ENCODE peak calls at places on chromosomes 1 and 21, in four cellular contexts. L is heart left ventricle, J is right lobe of liver, Y is body of pancreas. G is an unnamed sample.

GRCh38 chr1:65149391-65149729 is 1.4 kb downstream of the AK4 start:
- DNase-seq in L (no peak), Y (no peak), J (no peak), G (no peak)

GRCh38 chr21:26437326-26438009 is 135.6 kb downstream of the CYYR1 start:
- DNase-seq in L (no peak), Y (no peak), J (no peak), G (no peak)

GRCh38 chr1:41452704-41453350 is 31.7 kb downstream of the EDN2 start:
- DNase-seq in L (no peak), J (no peak), Y (no peak), G (no peak)

GRCh38 chr1:245464290-245464689 is 309.5 kb downstream of the KIF26B start:
- DNase-seq in J (no peak), Y (no peak), L (no peak), G (no peak)

GRCh38 chr1:245856944-245857531 is 650.0 kb downstream of the SMYD3 start:
- DNase-seq in Y (no peak), J (no peak), L (no peak), G (no peak)

GRCh38 chr1:167651161-167651693 is 21.2 kb downstream of the RCSD1 start:
- DNase-seq in Y (no peak), L (no peak), J (no peak), G (no peak)

GRCh38 chr1:188089015-188089414 is 1260.3 kb downstream of the PLA2G4A start:
- DNase-seq in J (no peak), Y (no peak), L (no peak), G (no peak)

GRCh38 chr1:97764991-97765390 is 155.8 kb downstream of the DPYD start:
- DNase-seq in J (no peak), L (no peak), Y (no peak), G (no peak)

GRCh38 chr1:246169019-246169418 is 338.1 kb downstream of the SMYD3 start:
- DNase-seq in L (no peak), J (no peak), Y (no peak), G (no peak)

GRCh38 chr1:67705735-67706454 is 20.9 kb downstream of the GADD45A start:
- DNase-seq in J (no peak), Y (no peak), L (no peak), G (peak; percentile 58)

GRCh38 chr1:67700692-67701410 is 15.8 kb downstream of the GADD45A start:
- DNase-seq in Y (no peak), J (no peak), L (peak; percentile 24), G (no peak)

GRCh38 chr1:67700220-67700619 is 15.2 kb downstream of the GADD45A start:
- DNase-seq in L (no peak), J (no peak), Y (no peak), G (no peak)

GRCh38 chr1:67701876-67702275 is 16.9 kb downstream of the GADD45A start:
- DNase-seq in Y (no peak), L (no peak), J (no peak), G (no peak)

DNA sequence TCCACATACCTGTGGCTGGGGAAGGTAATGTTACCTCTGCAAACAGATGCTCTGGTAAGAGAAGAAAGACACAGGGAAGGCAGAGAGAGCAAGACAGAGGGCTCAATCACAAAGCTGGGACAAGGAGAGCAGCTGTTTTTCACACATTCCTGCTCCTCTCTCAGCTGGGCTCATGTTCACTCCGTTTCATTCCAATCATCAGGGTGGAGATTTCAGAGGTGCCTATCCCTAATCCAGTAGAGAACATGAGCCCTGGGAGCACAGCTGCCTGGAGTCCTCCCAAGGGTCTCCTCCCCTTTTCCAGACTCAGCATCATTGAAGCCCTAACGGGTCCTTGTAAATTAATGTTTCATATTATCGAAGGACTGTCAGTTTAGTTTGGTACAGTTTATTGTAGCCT is 19.4 kb downstream of the GADD45A start:
- DNase-seq in Y (no peak), J (no peak), L (no peak), G (no peak)
- H3K27ac ChIP-seq in Y (no peak overlapping the region), J (no peak overlapping the region), L (no peak overlapping the region), G (no peak overlapping the region)

GRCh38 chr1:2198571-2198970 is 4.0 kb upstream of the FAAP20 start:
- DNase-seq in L (no peak), Y (peak; percentile 68), J (no peak), G (no peak)

GRCh38 chr1:2200308-2200943 is 5.9 kb upstream of the FAAP20 start:
- DNase-seq in L (no peak), J (no peak), Y (no peak), G (no peak)

GRCh38 chr1:2201062-2201461 is 6.5 kb upstream of the FAAP20 start:
- DNase-seq in J (no peak), L (no peak), Y (no peak), G (no peak)

GRCh38 chr1:2197732-2198165 is 3.2 kb upstream of the FAAP20 start:
- DNase-seq in L (no peak), Y (no peak), J (no peak), G (no peak)

GRCh38 chr1:2199042-2199810 is 4.7 kb upstream of the FAAP20 start:
- DNase-seq in J (peak; percentile 84), L (peak; percentile 95), Y (peak; percentile 81), G (peak; percentile 92)
- TF ChIP-seq POLR2A in J (peak; percentile 70), L (no peak), Y (peak; percentile 74), G (peak; percentile 75)

GRCh38 chr1:165858364-165858823 is 31.0 kb downstream of the UCK2 start:
- DNase-seq in Y (peak; percentile 69), L (peak; percentile 37), J (peak; percentile 81), G (no peak)
- H3K4me1 ChIP-seq in Y (peaks cover 63% of the 10 kb centered on the region), L (peaks cover 52% of the 10 kb centered on the region), J (no peaks in the 10 kb centered on the region), G (no peaks in the 10 kb centered on the region)

DNA sequence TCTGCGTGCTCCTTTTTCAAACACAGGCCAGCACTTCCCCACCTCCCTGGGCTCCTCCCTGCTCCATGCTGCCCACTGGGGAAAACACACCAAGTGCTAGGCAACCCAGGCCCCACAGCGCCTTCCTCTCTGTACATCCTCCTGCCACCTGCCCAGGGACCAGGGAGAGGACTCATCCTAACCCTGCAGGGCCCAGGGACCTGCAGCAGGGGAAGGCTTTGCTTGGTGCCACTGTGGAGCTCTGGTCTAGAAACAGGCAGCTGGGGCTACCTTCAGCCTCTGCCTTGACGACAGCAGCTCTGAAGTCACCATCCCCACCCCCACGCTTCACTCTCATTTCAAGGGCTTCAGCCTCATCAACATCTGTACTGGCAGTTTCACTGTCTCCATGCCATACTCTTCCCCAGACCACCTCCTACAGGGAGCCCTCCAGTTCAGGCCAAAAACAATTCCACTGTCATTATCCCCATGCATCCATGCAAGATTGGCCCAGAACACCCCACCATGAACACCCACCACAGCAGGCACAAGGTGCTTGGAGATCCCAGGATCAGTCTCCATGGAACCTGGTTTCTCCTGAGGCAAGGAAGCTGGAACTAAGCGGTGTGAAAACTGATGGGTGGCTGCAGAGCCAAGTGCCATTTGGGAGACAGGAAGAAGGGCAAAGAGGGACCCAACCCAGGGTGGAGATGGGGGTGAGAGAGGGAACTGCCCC is 1.1 kb downstream of the IGSF8 start:
- DNase-seq in J (no peak), Y (no peak), L (no peak), G (no peak)
- H3K27ac ChIP-seq in J (peak overlapping the region; percentile 86), Y (peak overlapping the region; percentile 93), L (no peak overlapping the region), G (peak overlapping the region; percentile 91)

DNA sequence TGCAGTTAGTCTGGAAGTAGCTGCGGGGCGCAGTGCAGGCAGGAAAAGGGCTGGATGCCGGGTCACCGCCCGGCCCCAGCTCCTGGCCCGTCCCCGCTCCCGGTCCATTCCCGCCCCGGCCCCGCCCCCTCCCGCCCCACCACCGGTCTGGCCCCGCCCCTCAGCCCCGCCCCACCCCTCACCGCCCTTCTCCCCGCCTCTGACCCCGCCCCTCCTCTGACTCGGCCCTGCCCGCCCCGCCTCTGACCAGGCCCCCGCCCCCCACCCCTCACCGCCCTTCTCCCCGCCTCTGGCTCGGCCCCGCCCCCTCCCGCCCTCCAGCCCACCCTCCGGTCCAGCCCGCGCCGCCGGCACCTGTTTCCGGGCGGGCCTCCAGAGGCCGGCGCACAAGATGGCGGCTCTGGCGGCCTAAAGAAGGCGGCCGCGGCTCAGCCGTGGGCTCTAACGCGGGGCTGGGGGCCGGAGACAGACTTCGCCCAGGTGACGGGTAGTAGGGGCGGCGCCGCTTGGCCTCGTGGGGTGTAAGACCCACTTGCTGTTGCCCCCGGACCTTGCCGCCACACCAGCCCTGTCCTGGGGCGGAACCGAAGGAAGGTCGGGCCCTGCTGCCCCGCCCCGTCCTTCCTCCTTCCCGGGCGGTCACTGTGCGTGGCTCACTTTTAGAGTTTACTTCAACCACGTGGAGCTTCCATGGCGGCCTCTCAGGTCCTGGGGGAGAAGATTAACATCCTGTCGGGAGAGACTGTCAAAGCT is at the start of gene UBIAD1:
- DNase-seq in J (peak; percentile 92), L (peak; percentile 92), Y (peak; percentile 89), G (peak; percentile 80)
- TF ChIP-seq POLR2A in J (peak; percentile 66), L (no peak), Y (peak; percentile 83), G (no peak)

DNA sequence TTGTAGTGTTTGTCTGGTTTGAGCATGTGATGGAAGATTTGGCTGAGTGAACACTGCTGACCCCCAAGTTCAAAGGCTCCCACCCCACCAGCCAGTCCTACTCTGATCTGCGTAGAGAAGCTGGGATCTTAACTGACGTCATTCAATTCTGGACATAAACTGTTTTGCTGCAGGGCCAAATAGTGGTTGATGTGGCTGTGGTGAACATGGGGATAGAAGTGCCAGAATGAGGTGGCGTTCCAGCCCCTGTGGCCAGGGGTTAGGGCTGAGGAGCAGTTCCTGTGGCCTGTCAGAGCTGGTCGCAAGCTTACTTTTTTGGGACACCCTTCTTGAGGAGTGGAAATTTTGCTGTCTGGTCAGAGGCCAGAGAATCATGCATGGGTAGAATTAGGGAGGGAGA is 25.7 kb downstream of the SZRD1 start:
- DNase-seq in Y (no peak), J (no peak), L (no peak), G (no peak)
- H3K4me1 ChIP-seq in Y (peaks cover 23% of the 10 kb centered on the region), J (no peaks in the 10 kb centered on the region), L (peaks cover 72% of the 10 kb centered on the region), G (peaks cover 5% of the 10 kb centered on the region)

G was measured in uterus.